ENCODE peak calls at places on chromosomes 12 and 14, in four cellular contexts. W, K, C and J are unnamed samples.

GRCh38 chr14:105072892-105073719 is 7.9 kb upstream of the GPR132 start:
- DNase-seq in W (no peak), K (no peak), C (no peak), J (no peak)

GRCh38 chr14:96204151-96205058 is at the start of gene BDKRB2:
- DNase-seq in W (peak; percentile 91), K (peak; percentile 85), C (no peak), J (peak; percentile 78)

GRCh38 chr14:100709956-100710284 is 16.8 kb upstream of the DLK1 start:
- DNase-seq in W (no peak), K (no peak), C (no peak), J (no peak)

GRCh38 chr12:115543269-115543668 is 734.2 kb downstream of the MED13L start:
- DNase-seq in W (no peak), K (no peak), C (no peak), J (no peak)

GRCh38 chr12:76108356-76108755 is 23.9 kb upstream of the NAP1L1 start:
- DNase-seq in W (no peak), K (no peak), C (no peak), J (no peak)

GRCh38 chr14:24013654-24014514 is 25.2 kb downstream of the DHRS4L2 start:
- DNase-seq in W (peak; percentile 31), K (peak; percentile 65), C (no peak), J (no peak)

GRCh38 chr12:127811988-127812387 is 455.0 kb upstream of the TMEM132C start:
- DNase-seq in W (peak; percentile 25), K (no peak), C (no peak), J (no peak)

GRCh38 chr14:100532154-100532915 is 54.9 kb downstream of the BEGAIN start:
- DNase-seq in W (peak; percentile 1), K (peak; percentile 23), C (peak; percentile 37), J (peak; percentile 27)

GRCh38 chr14:77638738-77639137 is 22.3 kb upstream of the SPTLC2 start:
- DNase-seq in W (no peak), K (peak; percentile 76), C (no peak), J (no peak)

GRCh38 chr12:10612954-10613333 is 465 bp downstream of the MAGOHB start:
- DNase-seq in W (no peak), K (no peak), C (no peak), J (no peak)

GRCh38 chr14:39581474-39581873 is 149.2 kb upstream of the FBXO33 start:
- DNase-seq in W (no peak), K (no peak), C (no peak), J (no peak)

GRCh38 chr14:100604126-100604501 is 16.9 kb upstream of the BEGAIN start:
- DNase-seq in W (no peak), K (no peak), C (peak; percentile 18), J (no peak)

GRCh38 chr12:104722541-104723534 is 235.3 kb downstream of the SLC41A2 start:
- DNase-seq in W (peak; percentile 77), K (no peak), C (no peak), J (no peak)

GRCh38 chr12:10965511-10965910 is 21.2 kb downstream of the TAS2R50 start:
- DNase-seq in W (no peak), K (no peak), C (no peak), J (no peak)

GRCh38 chr12:121799175-121799841 is 4.5 kb upstream of the SETD1B start:
- DNase-seq in W (peak; percentile 76), K (peak; percentile 83), C (peak; percentile 81), J (peak; percentile 86)

GRCh38 chr12:210277-211141 is 3.4 kb downstream of the SLC6A12 start:
- DNase-seq in W (no peak), K (no peak), C (peak; percentile 94), J (no peak)

GRCh38 chr14:66371776-66372175 is 114.4 kb upstream of the CCDC196 start:
- DNase-seq in W (no peak), K (no peak), C (no peak), J (no peak)

GRCh38 chr14:78417532-78417931 is 247.4 kb downstream of the NRXN3 start:
- DNase-seq in W (no peak), K (no peak), C (no peak), J (no peak)

GRCh38 chr12:93377252-93377542 is 528 bp upstream of the NUDT4 start:
- DNase-seq in W (no peak), K (no peak), C (no peak), J (no peak)

GRCh38 chr12:15158114-15158513 is 63.1 kb downstream of the RERG start:
- DNase-seq in W (no peak), K (no peak), C (no peak), J (no peak)

GRCh38 chr12:40446385-40446784 is 221.6 kb downstream of the LRRK2 start:
- DNase-seq in W (no peak), K (peak; percentile 17), C (no peak), J (no peak)

GRCh38 chr12:108768591-108769500 is 37.5 kb upstream of the CORO1C start:
- DNase-seq in W (peak; percentile 67), K (no peak), C (peak; percentile 68), J (peak; percentile 86)

GRCh38 chr12:49741882-49742620 is 694 bp downstream of the TMBIM6 start:
- DNase-seq in W (peak; percentile 96), K (peak; percentile 98), C (peak; percentile 94), J (peak; percentile 90)

GRCh38 chr14:100608586-100609330 is 21.5 kb upstream of the BEGAIN start:
- DNase-seq in W (no peak), K (no peak), C (peak; percentile 30), J (no peak)

GRCh38 chr14:94139006-94139405 is 9.6 kb upstream of the IFI27L2 start:
- DNase-seq in W (no peak), K (no peak), C (no peak), J (no peak)

GRCh38 chr12:70154960-70155589 is 88.2 kb upstream of the CNOT2 start:
- DNase-seq in W (no peak), K (peak; percentile 26), C (no peak), J (no peak)

GRCh38 chr12:109449845-109450532 is 27.1 kb downstream of the KCTD10 start:
- DNase-seq in W (no peak), K (no peak), C (no peak), J (no peak)

GRCh38 chr12:121175383-121176119 is 34.4 kb upstream of the P2RX4 start:
- DNase-seq in W (no peak), K (no peak), C (no peak), J (no peak)

GRCh38 chr12:74245458-74245857 is 292.2 kb upstream of the ATXN7L3B start:
- DNase-seq in W (no peak), K (no peak), C (no peak), J (no peak)

GRCh38 chr12:113186666-113187325 is 1.3 kb downstream of the RITA1 start:
- DNase-seq in W (no peak), K (no peak), C (peak; percentile 85), J (no peak)

GRCh38 chr14:74595006-74595735 is 16.9 kb downstream of the LTBP2 start:
- DNase-seq in W (peak; percentile 44), K (no peak), C (no peak), J (peak; percentile 69)

GRCh38 chr12:56718167-56718566 is 6.9 kb downstream of the NACA start:
- DNase-seq in W (no peak), K (no peak), C (no peak), J (no peak)

GRCh38 chr12:104220931-104221330 is 5.4 kb downstream of the TXNRD1 start:
- DNase-seq in W (no peak), K (no peak), C (no peak), J (no peak)

GRCh38 chr12:27635349-27635972 is 60.8 kb upstream of the REP15 start:
- DNase-seq in W (no peak), K (peak; percentile 46), C (no peak), J (no peak)

DNA sequence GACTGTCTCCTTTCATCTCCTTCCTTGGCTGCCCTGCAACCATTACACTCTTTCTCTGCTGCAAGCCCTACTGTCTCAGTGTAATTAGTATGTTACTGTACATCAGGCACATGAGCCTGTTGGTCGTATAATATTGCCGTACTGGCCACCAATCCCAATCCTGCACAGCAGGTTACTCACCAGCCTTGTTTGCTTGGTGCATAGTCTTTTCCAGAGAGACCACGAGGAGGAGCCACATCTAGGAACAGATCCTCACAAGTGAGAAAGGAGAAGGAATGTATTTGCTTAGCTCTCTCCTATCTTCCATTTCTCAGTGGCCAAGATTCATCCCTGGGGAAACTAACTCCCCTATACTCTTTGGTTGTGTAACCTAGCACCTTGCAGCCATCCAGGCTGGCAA is 33.0 kb upstream of the BICDL1 start:
- DNase-seq in W (no peak), K (no peak), C (no peak), J (no peak)
- TF ChIP-seq CTCF in W (no peak), K (peak; percentile 9), C (no peak), J (no peak)

DNA sequence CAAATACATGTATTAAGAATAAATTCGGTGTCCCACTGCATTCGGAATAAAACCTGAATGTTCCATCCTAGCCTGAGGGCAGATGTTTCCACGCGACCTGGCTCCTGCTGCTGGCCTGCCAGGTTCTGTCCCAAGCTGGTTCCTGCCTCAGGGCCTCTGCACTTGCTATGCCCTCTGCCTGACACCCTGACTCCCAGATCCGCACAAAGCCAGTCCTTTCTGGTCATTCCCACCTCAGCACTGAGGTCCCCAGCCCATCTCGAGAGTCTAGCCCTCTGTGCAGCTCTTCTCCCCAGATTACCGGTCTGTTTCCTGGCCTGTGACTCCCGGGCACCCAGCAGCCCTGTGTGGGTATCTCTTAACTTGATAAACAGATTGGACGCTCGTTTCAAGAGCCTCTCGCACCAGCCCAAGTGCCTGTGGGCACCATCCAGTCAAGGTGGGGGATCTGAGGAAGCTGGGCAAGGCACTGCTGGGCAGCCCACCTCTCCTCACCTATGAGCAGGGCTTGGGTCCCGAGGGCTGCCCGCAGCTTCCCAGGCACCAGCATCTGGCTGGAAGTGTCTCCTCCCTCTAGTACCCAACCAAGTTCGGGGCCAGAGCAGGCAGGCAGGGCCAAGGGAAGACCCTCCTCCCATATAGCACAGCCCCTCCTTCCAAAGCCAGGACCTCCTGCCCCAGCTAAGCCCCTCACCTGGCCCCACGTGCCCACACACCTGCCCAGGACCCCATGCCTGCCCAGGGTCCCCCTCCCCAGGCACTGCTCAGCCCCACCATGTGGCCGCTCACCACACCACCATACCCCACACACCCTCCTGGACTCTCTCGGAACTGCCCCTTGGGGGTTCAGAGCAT is 132.2 kb downstream of the NCOR2 start:
- DNase-seq in W (no peak), K (no peak), C (no peak), J (no peak)
- H3K27ac ChIP-seq in W (no peak overlapping the region), K (no peak overlapping the region), C (no peak overlapping the region), J (no peak overlapping the region)

DNA sequence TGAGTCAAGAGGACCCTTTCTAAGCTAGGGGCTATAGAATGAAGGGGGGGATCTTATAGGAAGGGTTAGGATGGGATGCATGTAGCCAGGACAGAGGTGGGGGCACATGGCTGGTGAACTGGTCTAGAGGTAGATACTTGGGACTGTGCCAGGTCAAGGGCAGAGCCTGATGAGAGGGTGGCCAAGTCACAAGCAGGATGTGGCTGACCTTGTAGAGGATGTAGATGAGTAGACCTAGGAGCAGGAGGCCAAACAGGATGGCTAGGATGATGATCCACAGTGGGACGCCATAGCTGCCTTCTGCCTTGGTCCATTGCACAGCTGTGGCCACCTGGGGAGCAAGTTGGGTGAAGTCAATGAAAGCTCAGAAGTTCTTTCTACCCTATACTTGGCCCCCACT is 12.6 kb upstream of the ZNF385A start:
- DNase-seq in W (no peak), K (no peak), C (no peak), J (peak; percentile 20)
- TF ChIP-seq CTCF in W (no peak), K (no peak), C (no peak), J (no peak)

DNA sequence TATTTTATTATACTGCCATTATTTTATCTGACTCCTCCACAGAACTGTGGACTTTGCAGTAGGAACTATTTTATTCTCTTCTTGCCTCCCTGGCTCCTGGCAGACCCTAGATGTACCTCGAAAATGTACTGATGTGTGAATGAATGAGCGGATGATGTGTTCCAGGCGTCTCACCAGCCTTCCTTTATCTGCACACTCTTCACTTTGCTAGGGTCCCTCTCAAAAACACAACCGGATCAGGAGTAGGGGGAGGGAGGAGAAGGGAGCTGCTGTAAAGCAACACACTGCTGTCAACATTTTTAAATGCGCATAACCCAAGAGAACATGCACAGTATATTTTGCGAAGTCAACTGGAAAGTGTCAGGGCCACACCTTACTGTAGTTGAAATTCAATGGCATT is 36.2 kb downstream of the SRGAP1 start:
- DNase-seq in W (no peak), K (no peak), C (no peak), J (no peak)
- H3K27ac ChIP-seq in W (no peak overlapping the region), K (no peak overlapping the region), C (no peak overlapping the region), J (no peak overlapping the region)